ENCODE peak calls at places on chromosomes 16 and 17, in four cellular contexts. Z is psoas muscle, N is PC-9, J is endothelial cell of umbilical vein. U is an unnamed sample. For H3K4me1, the result is how much of the 10 kb centered on the place peaks cover.

GRCh38 chr16:86353185-86353584 is 157.1 kb upstream of the FOXF1 start:
- DNase-seq in N (no peak), Z (no peak), J (no peak), U (no peak)

GRCh38 chr17:78176548-78177025 is 8.2 kb downstream of the SYNGR2 start:
- DNase-seq in N (no peak), J (peak), Z (peak), U (peak)

GRCh38 chr17:81232616-81233241 is 6.1 kb downstream of the TEPSIN start:
- DNase-seq in J (no peak), N (no peak), Z (no peak), U (no peak)

GRCh38 chr16:29900102-29900887 is at the start of gene ASPHD1:
- DNase-seq in Z (peak), N (peak), J (peak), U (peak)

GRCh38 chr17:80441133-80441578 is 26.2 kb downstream of the ENDOV start:
- DNase-seq in Z (no peak), N (no peak), J (peak), U (peak)

GRCh38 chr17:1227917-1228751 is 42.1 kb upstream of the BHLHA9 start:
- DNase-seq in Z (peak), J (no peak), N (no peak), U (peak)

GRCh38 chr16:51419768-51420167 is 268.7 kb upstream of the SALL1 start:
- DNase-seq in Z (no peak), J (no peak), N (no peak), U (no peak)

GRCh38 chr17:63173903-63174302 is 207.9 kb downstream of the TANC2 start:
- DNase-seq in N (no peak), Z (no peak), J (peak), U (no peak)

GRCh38 chr17:80790981-80791742 is 200.5 kb upstream of the CHMP6 start:
- DNase-seq in Z (no peak), J (no peak), N (no peak), U (no peak)

GRCh38 chr17:78184311-78184710 is 2.5 kb downstream of the TK1 start:
- DNase-seq in J (no peak), N (no peak), Z (no peak), U (no peak)

GRCh38 chr17:7842950-7843535 is 9.0 kb downstream of the KDM6B start:
- DNase-seq in Z (peak), N (peak), J (peak), U (peak)

GRCh38 chr16:88430524-88431446 is 22.3 kb upstream of the ZFPM1 start:
- DNase-seq in N (no peak), Z (no peak), J (peak), U (no peak)

GRCh38 chr16:88428616-88429386 is 24.3 kb upstream of the ZFPM1 start:
- DNase-seq in J (no peak), N (no peak), Z (no peak), U (no peak)

GRCh38 chr16:88428156-88428555 is 24.9 kb upstream of the ZFPM1 start:
- DNase-seq in J (no peak), N (no peak), Z (no peak), U (no peak)

GRCh38 chr16:88430185-88430523 is 22.9 kb upstream of the ZFPM1 start:
- DNase-seq in N (no peak), J (peak), Z (no peak), U (no peak)

DNA sequence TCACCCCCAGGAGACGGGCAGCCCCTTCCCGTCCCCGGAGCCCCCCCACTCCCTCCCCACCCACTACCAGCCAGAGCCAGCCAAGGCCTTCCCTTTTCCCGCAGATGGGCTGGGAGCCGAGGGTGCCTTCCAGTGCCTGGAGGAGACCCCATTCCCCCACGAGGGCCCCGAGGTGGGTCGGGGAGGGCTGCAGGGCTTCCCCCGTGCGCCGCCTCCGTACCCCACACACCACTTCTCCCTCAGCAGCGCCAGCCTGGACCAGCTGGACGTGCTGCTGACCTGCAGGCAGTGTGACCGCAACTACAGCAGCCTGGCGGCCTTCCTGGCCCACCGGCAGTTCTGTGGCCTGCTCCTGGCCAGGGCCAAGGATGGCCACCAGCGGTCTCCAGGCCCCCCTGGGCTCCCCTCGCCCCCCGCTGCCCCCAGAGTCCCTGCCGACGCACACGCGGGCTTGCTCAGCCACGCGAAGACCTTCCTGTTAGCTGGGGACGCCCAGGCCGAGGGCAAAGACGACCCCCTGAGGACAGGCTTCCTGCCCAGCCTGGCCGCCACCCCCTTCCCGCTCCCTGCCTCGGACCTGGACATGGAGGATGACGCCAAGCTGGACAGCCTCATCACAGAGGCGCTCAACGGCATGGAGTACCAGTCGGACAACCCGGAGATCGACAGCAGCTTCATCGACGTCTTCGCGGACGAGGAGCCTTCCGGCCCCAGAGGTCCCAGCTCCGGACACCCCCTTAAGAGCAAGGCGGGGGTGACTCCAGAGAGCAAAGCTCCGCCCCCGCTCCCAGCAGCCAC is 23.5 kb upstream of the ZFPM1 start:
- DNase-seq in Z (no peak), N (no peak), J (no peak), U (no peak)
- H3K27ac ChIP-seq in Z (no peak), N (no peak), J (peak), U (no peak)

DNA sequence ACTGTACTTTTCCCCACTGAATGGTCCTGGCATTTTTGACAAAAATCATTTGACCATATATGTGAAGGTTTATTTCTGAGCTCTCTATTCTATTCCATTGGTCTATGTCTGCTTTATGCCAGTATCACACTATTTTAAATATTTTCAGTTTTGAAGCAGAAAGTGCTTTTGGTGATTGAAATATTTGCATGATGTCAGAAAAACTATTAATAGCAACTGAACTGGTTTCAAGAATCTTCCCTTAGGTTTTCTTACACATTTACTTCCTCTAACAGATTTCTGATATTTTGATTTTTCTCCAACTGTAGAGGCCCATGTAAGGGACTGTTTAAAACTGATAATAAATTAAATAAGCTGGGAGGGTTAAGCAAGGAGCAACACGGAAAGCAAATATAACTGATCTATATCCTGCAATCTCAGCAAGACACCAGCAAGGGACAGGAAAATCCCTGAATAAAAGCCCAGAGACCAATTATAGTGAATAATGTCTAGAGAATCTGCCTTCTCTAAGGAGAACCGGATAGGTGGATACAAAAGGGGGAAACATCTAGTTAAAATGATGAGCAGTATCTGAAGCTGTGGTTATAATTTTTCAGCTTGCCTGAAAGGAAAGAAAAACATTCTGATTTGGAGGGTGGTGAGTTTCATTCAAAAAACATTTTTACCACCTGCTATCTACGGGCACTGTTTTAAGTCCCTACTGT is 80.9 kb upstream of the STAC2 start:
- DNase-seq in Z (no peak), N (no peak), J (no peak), U (no peak)
- H3K4me3 ChIP-seq in Z (no peak), N (no peak), J (no peak), U (no peak)

DNA sequence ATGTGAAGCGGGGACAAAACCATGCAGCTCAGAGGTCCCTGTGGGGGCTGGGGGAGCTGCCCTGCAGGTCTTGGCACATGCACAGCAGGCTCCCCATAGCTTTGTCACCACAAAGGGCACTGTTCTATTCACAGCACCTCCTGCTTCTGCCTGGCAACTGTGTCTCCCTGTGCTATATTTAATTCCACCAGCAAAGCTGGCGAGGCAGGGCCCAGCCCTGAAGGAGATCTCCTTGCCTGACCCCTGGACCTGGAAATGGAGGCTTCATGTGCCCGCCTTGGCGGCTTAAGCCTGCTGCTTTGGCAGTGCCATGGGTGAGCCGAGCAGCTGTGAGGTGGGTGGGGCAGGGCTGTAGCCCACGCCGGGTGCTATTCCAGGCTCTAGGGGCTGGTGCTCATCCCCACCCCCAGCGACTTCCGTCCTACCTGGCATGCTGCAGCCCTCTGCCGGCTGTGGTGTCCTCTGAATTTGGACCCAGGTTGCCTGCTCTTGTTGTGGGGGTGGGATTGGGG is 6.8 kb downstream of the LDHD start:
- DNase-seq in Z (peak), J (no peak), N (peak), U (no peak)
- H3K4me1 ChIP-seq in Z (half or more), J (under half), N (under half), U (under half)

GRCh38 chr16:21223787-21224186 is 9.7 kb upstream of the ANKS4B start:
- DNase-seq in N (no peak), Z (no peak), J (no peak), U (no peak)
- H3K27ac ChIP-seq in N (no peak), Z (no peak), J (no peak), U (no peak)

GRCh38 chr16:9138731-9139501 is 47.5 kb downstream of the HAPSTR1 start:
- DNase-seq in J (peak), N (no peak), Z (peak), U (peak)
- H3K4me3 ChIP-seq in J (no peak), N (no peak), Z (no peak), U (no peak)

GRCh38 chr16:81450783-81451491 is 6.3 kb downstream of the CMIP start:
- DNase-seq in J (no peak), N (no peak), Z (no peak), U (no peak)

GRCh38 chr16:81449899-81450608 is 5.4 kb downstream of the CMIP start:
- DNase-seq in J (no peak), N (no peak), Z (peak), U (no peak)

GRCh38 chr16:81447383-81448101 is 2.9 kb downstream of the CMIP start:
- DNase-seq in Z (no peak), N (peak), J (peak), U (no peak)

GRCh38 chr16:81448154-81449131 is 3.8 kb downstream of the CMIP start:
- DNase-seq in N (no peak), Z (peak), J (no peak), U (no peak)

DNA sequence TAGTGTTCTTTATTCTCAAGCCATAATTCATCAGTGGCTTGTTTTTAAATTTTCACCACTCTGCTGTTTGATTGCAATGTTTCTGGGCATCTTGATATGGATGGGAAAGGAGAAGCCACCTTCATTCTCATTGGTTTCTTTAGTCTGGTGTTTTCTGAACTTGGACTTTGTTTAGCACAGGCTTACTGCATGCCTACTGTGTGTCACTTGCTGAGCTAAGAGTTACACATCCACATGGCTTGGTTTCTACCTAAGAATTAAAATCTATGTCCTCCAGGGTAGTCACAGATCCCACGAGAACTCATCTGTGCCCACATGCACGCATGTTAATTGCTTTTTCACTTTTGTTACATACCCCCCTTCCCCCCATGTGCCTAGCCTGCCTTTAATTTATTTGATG is 4.6 kb downstream of the CMIP start:
- DNase-seq in Z (no peak), N (no peak), J (no peak), U (no peak)
- H3K4me1 ChIP-seq in Z (under half), N (under half), J (under half), U (half or more)